ENCODE peak calls at places on chromosomes 1 and 21, in seven cellular contexts. One of them, this sample, is unnamed.
A peak's percentile ranks its signal among the peaks of the same experiment; 100 is the strongest.

GRCh38 chr1:2990376-2991115 is 30.7 kb upstream of the ACTRT2 start:
- DNase-seq in mucosa of descending colon: no peak
- DNase-seq in cardiac fibroblast: no peak
- DNase-seq in iPS DF 6.9: no peak
- DNase-seq in psoas muscle: no peak
- DNase-seq in ovary: no peak
- DNase-seq in coronary artery: no peak
- DNase-seq in this sample: no peak

GRCh38 chr1:221683681-221684080 is 58.2 kb downstream of the DUSP10 start:
- DNase-seq in mucosa of descending colon: no peak
- DNase-seq in cardiac fibroblast: peak; percentile 50
- DNase-seq in iPS DF 6.9: no peak
- DNase-seq in psoas muscle: no peak
- DNase-seq in ovary: no peak
- DNase-seq in coronary artery: no peak
- DNase-seq in this sample: no peak

GRCh38 chr1:40909281-40909680 is 47.1 kb upstream of the CITED4 start:
- DNase-seq in mucosa of descending colon: no peak
- DNase-seq in cardiac fibroblast: no peak
- DNase-seq in iPS DF 6.9: no peak
- DNase-seq in psoas muscle: no peak
- DNase-seq in ovary: no peak
- DNase-seq in coronary artery: no peak
- DNase-seq in this sample: no peak

GRCh38 chr1:111615874-111616715 is 3.5 kb upstream of the RAP1A start:
- DNase-seq in mucosa of descending colon: no peak
- DNase-seq in cardiac fibroblast: peak; percentile 31
- DNase-seq in iPS DF 6.9: no peak
- DNase-seq in psoas muscle: no peak
- DNase-seq in ovary: no peak
- DNase-seq in coronary artery: no peak
- DNase-seq in this sample: peak; percentile 81

GRCh38 chr1:28668956-28669719 is 554 bp downstream of the GMEB1 start:
- DNase-seq in mucosa of descending colon: peak; percentile 65
- DNase-seq in cardiac fibroblast: peak; percentile 48
- DNase-seq in iPS DF 6.9: no peak
- DNase-seq in psoas muscle: peak; percentile 81
- DNase-seq in ovary: peak; percentile 73
- DNase-seq in coronary artery: peak; percentile 81
- DNase-seq in this sample: peak; percentile 24

GRCh38 chr1:22457356-22457755 is 5.7 kb downstream of the ZBTB40 start:
- DNase-seq in mucosa of descending colon: no peak
- DNase-seq in cardiac fibroblast: peak; percentile 33
- DNase-seq in iPS DF 6.9: no peak
- DNase-seq in psoas muscle: no peak
- DNase-seq in ovary: no peak
- DNase-seq in coronary artery: no peak
- DNase-seq in this sample: no peak

GRCh38 chr1:160837558-160838205 is 25.0 kb downstream of the CD244 start:
- DNase-seq in mucosa of descending colon: peak; percentile 40
- DNase-seq in cardiac fibroblast: no peak
- DNase-seq in iPS DF 6.9: no peak
- DNase-seq in psoas muscle: no peak
- DNase-seq in ovary: peak; percentile 64
- DNase-seq in coronary artery: peak; percentile 71
- DNase-seq in this sample: peak; percentile 98

GRCh38 chr1:191022856-191023255 is 545.2 kb upstream of the BRINP3 start:
- DNase-seq in mucosa of descending colon: no peak
- DNase-seq in cardiac fibroblast: peak; percentile 55
- DNase-seq in iPS DF 6.9: no peak
- DNase-seq in psoas muscle: no peak
- DNase-seq in ovary: no peak
- DNase-seq in coronary artery: no peak
- DNase-seq in this sample: no peak

GRCh38 chr1:29563571-29563970 is 327.2 kb downstream of the PTPRU start:
- DNase-seq in mucosa of descending colon: no peak
- DNase-seq in cardiac fibroblast: peak; percentile 9
- DNase-seq in iPS DF 6.9: no peak
- DNase-seq in psoas muscle: no peak
- DNase-seq in ovary: no peak
- DNase-seq in coronary artery: no peak
- DNase-seq in this sample: peak; percentile 4

GRCh38 chr1:158999301-159000069 is 10.2 kb upstream of the IFI16 start:
- DNase-seq in mucosa of descending colon: peak; percentile 56
- DNase-seq in cardiac fibroblast: peak; percentile 93
- DNase-seq in iPS DF 6.9: peak; percentile 79
- DNase-seq in psoas muscle: peak; percentile 75
- DNase-seq in ovary: peak; percentile 84
- DNase-seq in coronary artery: peak; percentile 93
- DNase-seq in this sample: no peak

GRCh38 chr1:71343686-71344416 is 263.0 kb upstream of the ZRANB2 start:
- DNase-seq in mucosa of descending colon: no peak
- DNase-seq in cardiac fibroblast: no peak
- DNase-seq in iPS DF 6.9: no peak
- DNase-seq in psoas muscle: no peak
- DNase-seq in ovary: no peak
- DNase-seq in coronary artery: no peak
- DNase-seq in this sample: no peak

GRCh38 chr1:198047913-198048312 is 108.9 kb upstream of the NEK7 start:
- DNase-seq in mucosa of descending colon: no peak
- DNase-seq in cardiac fibroblast: no peak
- DNase-seq in iPS DF 6.9: no peak
- DNase-seq in psoas muscle: no peak
- DNase-seq in ovary: no peak
- DNase-seq in coronary artery: no peak
- DNase-seq in this sample: no peak

GRCh38 chr1:41751804-41752513 is 166.8 kb downstream of the HIVEP3 start:
- DNase-seq in mucosa of descending colon: no peak
- DNase-seq in cardiac fibroblast: peak; percentile 83
- DNase-seq in iPS DF 6.9: no peak
- DNase-seq in psoas muscle: no peak
- DNase-seq in ovary: no peak
- DNase-seq in coronary artery: no peak
- DNase-seq in this sample: no peak

GRCh38 chr1:228018961-228019721 is 12.3 kb downstream of the WNT3A start:
- DNase-seq in mucosa of descending colon: no peak
- DNase-seq in cardiac fibroblast: no peak
- DNase-seq in iPS DF 6.9: no peak
- DNase-seq in psoas muscle: no peak
- DNase-seq in ovary: peak; percentile 19
- DNase-seq in coronary artery: no peak
- DNase-seq in this sample: no peak

GRCh38 chr1:19661721-19662228 is 2.9 kb upstream of the HTR6 start:
- DNase-seq in mucosa of descending colon: peak; percentile 76
- DNase-seq in cardiac fibroblast: peak; percentile 73
- DNase-seq in iPS DF 6.9: no peak
- DNase-seq in psoas muscle: no peak
- DNase-seq in ovary: no peak
- DNase-seq in coronary artery: no peak
- DNase-seq in this sample: no peak

GRCh38 chr1:57401671-57402070 is 22.2 kb downstream of the DAB1 start:
- DNase-seq in mucosa of descending colon: no peak
- DNase-seq in cardiac fibroblast: no peak
- DNase-seq in iPS DF 6.9: no peak
- DNase-seq in psoas muscle: no peak
- DNase-seq in ovary: no peak
- DNase-seq in coronary artery: no peak
- DNase-seq in this sample: no peak

GRCh38 chr1:28509705-28510349 is 4.0 kb downstream of the RCC1 start:
- DNase-seq in mucosa of descending colon: no peak
- DNase-seq in cardiac fibroblast: peak; percentile 57
- DNase-seq in iPS DF 6.9: no peak
- DNase-seq in psoas muscle: no peak
- DNase-seq in ovary: no peak
- DNase-seq in coronary artery: no peak
- DNase-seq in this sample: no peak

GRCh38 chr1:217078010-217078704 is 354.9 kb upstream of the ESRRG start:
- DNase-seq in mucosa of descending colon: no peak
- DNase-seq in cardiac fibroblast: no peak
- DNase-seq in iPS DF 6.9: no peak
- DNase-seq in psoas muscle: no peak
- DNase-seq in ovary: no peak
- DNase-seq in coronary artery: no peak
- DNase-seq in this sample: no peak

GRCh38 chr1:193190096-193190744 is 3.8 kb upstream of the B3GALT2 start:
- DNase-seq in mucosa of descending colon: no peak
- DNase-seq in cardiac fibroblast: peak; percentile 43
- DNase-seq in iPS DF 6.9: no peak
- DNase-seq in psoas muscle: no peak
- DNase-seq in ovary: no peak
- DNase-seq in coronary artery: no peak
- DNase-seq in this sample: no peak

GRCh38 chr1:180567664-180568063 is 8.9 kb downstream of the OVAAL start:
- DNase-seq in mucosa of descending colon: no peak
- DNase-seq in cardiac fibroblast: no peak
- DNase-seq in iPS DF 6.9: no peak
- DNase-seq in psoas muscle: no peak
- DNase-seq in ovary: no peak
- DNase-seq in coronary artery: no peak
- DNase-seq in this sample: no peak

DNA sequence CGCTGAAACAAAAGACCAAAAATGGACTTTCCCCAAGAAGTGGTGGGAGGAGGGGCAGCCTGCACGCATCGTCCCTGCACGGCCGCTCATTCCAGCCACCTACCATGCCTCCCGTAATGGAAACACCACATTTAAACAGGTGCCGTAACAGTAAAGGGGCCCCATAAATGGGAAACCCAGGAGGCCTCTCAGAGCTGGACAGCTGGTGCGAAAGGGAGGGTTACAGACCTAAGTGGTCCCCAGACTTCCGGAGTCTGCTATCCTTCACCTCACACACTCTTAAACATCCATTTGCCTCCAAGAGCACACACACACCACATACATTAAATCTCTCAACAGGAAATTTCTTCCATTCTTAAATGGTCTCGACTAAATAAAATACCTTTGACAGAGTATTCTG is 120.7 kb upstream of the SOD1 start:
- DNase-seq in mucosa of descending colon: no peak
- DNase-seq in cardiac fibroblast: no peak
- DNase-seq in iPS DF 6.9: no peak
- DNase-seq in psoas muscle: no peak
- DNase-seq in ovary: no peak
- DNase-seq in coronary artery: no peak
- DNase-seq in this sample: no peak
- H3K4me3 ChIP-seq in mucosa of descending colon: no peak overlapping the region
- H3K4me3 ChIP-seq in cardiac fibroblast: no peak overlapping the region
- H3K4me3 ChIP-seq in iPS DF 6.9: no peak overlapping the region
- H3K4me3 ChIP-seq in psoas muscle: no peak overlapping the region
- H3K4me3 ChIP-seq in ovary: no peak overlapping the region
- H3K4me3 ChIP-seq in coronary artery: no peak overlapping the region
- H3K4me3 ChIP-seq in this sample: no peak overlapping the region

DNA sequence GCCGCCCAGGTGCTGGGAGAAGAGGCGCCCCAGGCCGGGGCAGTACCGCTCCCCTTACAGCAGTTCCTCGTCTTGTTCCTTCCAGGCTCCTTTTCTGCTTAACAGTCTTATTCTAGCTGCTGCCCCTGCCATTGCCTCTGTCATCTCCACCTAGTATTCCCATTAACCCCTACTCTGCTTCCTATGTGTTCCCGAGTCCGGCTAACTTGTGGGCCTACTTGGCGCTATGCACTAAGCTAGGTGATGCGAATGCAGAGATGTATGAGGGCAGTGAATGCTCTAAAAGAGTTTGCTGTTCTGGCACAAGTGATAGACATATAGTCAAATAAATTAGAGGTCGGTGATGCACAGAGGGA is 276 bp upstream of the IQGAP3 start:
- DNase-seq in mucosa of descending colon: no peak
- DNase-seq in cardiac fibroblast: no peak
- DNase-seq in iPS DF 6.9: no peak
- DNase-seq in psoas muscle: no peak
- DNase-seq in ovary: no peak
- DNase-seq in coronary artery: no peak
- DNase-seq in this sample: no peak
- H3K4me3 ChIP-seq in mucosa of descending colon: no peak overlapping the region
- H3K4me3 ChIP-seq in cardiac fibroblast: peak overlapping the region; percentile 69
- H3K4me3 ChIP-seq in iPS DF 6.9: peak overlapping the region; percentile 1
- H3K4me3 ChIP-seq in psoas muscle: peak overlapping the region; percentile 67
- H3K4me3 ChIP-seq in ovary: peak overlapping the region; percentile 25
- H3K4me3 ChIP-seq in coronary artery: peak overlapping the region; percentile 66
- H3K4me3 ChIP-seq in this sample: peak overlapping the region; percentile 35

GRCh38 chr21:41370840-41371697 is 9.2 kb downstream of the MX2 start:
- DNase-seq in mucosa of descending colon: no peak
- DNase-seq in cardiac fibroblast: no peak
- DNase-seq in iPS DF 6.9: no peak
- DNase-seq in psoas muscle: no peak
- DNase-seq in ovary: no peak
- DNase-seq in coronary artery: no peak
- DNase-seq in this sample: no peak
- H3K4me3 ChIP-seq in mucosa of descending colon: no peak overlapping the region
- H3K4me3 ChIP-seq in cardiac fibroblast: no peak overlapping the region
- H3K4me3 ChIP-seq in iPS DF 6.9: no peak overlapping the region
- H3K4me3 ChIP-seq in psoas muscle: no peak overlapping the region
- H3K4me3 ChIP-seq in ovary: no peak overlapping the region
- H3K4me3 ChIP-seq in coronary artery: no peak overlapping the region
- H3K4me3 ChIP-seq in this sample: peak overlapping the region; percentile 81

DNA sequence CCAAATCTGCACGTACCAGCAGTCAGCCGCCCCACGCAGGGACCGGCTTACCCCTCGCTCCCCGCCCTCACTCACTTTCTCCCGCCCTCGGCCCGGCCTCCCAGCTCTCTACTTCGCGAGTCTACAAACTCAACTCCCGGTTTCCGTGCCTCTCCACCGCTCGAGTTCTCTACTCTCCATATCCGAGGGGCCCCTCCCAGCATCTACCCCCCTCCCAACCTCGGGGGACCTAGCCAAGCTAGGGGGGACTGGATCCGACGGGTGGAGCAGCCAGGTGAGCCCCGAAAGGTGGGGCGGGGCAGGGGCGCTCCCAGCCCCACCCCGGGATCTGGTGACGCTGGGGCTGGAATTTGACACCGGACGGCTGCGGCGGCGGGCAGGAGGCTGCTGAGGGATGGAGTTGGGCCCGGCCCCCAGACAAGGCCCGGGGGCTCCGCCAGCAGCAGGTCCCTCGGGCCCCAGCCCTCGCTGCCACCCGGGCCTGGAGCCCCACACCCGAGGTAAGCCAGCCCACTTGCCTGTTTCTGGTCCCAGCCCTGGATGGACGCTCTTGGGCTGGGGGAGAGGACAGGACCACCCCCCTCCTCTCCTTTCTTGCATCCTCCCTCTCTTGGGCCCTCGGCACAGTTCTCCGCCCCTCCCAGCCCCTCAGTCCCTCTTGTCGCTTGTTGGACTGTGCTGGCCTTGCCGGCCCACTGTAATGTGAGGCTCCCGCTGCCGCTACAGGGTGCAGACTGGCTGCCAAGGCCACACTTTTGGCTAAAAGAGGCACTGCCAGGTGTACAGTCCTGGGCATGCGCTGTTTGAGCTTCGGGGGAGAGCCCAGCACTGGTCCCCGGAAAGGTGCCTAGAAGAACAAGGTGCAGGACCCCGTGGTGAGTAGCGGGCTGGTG is at the start of gene ARTN:
- DNase-seq in mucosa of descending colon: peak; percentile 42
- DNase-seq in cardiac fibroblast: no peak
- DNase-seq in iPS DF 6.9: no peak
- DNase-seq in psoas muscle: no peak
- DNase-seq in ovary: no peak
- DNase-seq in coronary artery: no peak
- DNase-seq in this sample: no peak
- H3K4me3 ChIP-seq in mucosa of descending colon: no peak within 1 kb of the TSS
- H3K4me3 ChIP-seq in cardiac fibroblast: peak within 1 kb of the TSS; percentile 43
- H3K4me3 ChIP-seq in iPS DF 6.9: peak within 1 kb of the TSS; percentile 57
- H3K4me3 ChIP-seq in psoas muscle: peak within 1 kb of the TSS; percentile 61
- H3K4me3 ChIP-seq in ovary: peak within 1 kb of the TSS; percentile 21
- H3K4me3 ChIP-seq in coronary artery: peak within 1 kb of the TSS; percentile 63
- H3K4me3 ChIP-seq in this sample: no peak within 1 kb of the TSS